ENCODE peak calls at places on chromosome 13, in four cellular contexts. One of them, this sample, is unnamed.

GRCh38 chr13:60013166-60013565 is 150.6 kb downstream of the DIAPH3 start:
- DNase-seq in IMR-90: no peak
- DNase-seq in endothelial cell: no peak
- DNase-seq in bronchial epithelial cell: no peak
- DNase-seq in this sample: no peak

GRCh38 chr13:53460776-53461175 is 432.2 kb downstream of the OLFM4 start:
- DNase-seq in IMR-90: no peak
- DNase-seq in endothelial cell: no peak
- DNase-seq in bronchial epithelial cell: no peak
- DNase-seq in this sample: no peak

GRCh38 chr13:46479286-46479685 is 73.7 kb upstream of the LRCH1 start:
- DNase-seq in IMR-90: no peak
- DNase-seq in endothelial cell: no peak
- DNase-seq in bronchial epithelial cell: no peak
- DNase-seq in this sample: no peak

GRCh38 chr13:32425158-32425557 is 2.8 kb downstream of the N4BP2L1 start:
- DNase-seq in IMR-90: no peak
- DNase-seq in endothelial cell: no peak
- DNase-seq in bronchial epithelial cell: no peak
- DNase-seq in this sample: no peak

GRCh38 chr13:75481176-75482069 is 546 bp downstream of the TBC1D4 start:
- DNase-seq in IMR-90: no peak
- DNase-seq in endothelial cell: peak
- DNase-seq in bronchial epithelial cell: no peak
- DNase-seq in this sample: peak

GRCh38 chr13:113920606-113921306 is 53.1 kb downstream of the C13orf46 start:
- DNase-seq in IMR-90: no peak
- DNase-seq in endothelial cell: no peak
- DNase-seq in bronchial epithelial cell: no peak
- DNase-seq in this sample: no peak

GRCh38 chr13:75326173-75327131 is 155.5 kb downstream of the TBC1D4 start:
- DNase-seq in IMR-90: peak
- DNase-seq in endothelial cell: peak
- DNase-seq in bronchial epithelial cell: no peak
- DNase-seq in this sample: peak

GRCh38 chr13:79525051-79525450 is 44.1 kb downstream of the NDFIP2 start:
- DNase-seq in IMR-90: no peak
- DNase-seq in endothelial cell: no peak
- DNase-seq in bronchial epithelial cell: no peak
- DNase-seq in this sample: no peak

GRCh38 chr13:93922063-93922462 is 557.4 kb downstream of the DCT start:
- DNase-seq in IMR-90: no peak
- DNase-seq in endothelial cell: no peak
- DNase-seq in bronchial epithelial cell: no peak
- DNase-seq in this sample: no peak

GRCh38 chr13:90686438-90686837 is 661.0 kb upstream of the MIR17HG start:
- DNase-seq in IMR-90: peak
- DNase-seq in endothelial cell: no peak
- DNase-seq in bronchial epithelial cell: peak
- DNase-seq in this sample: no peak

GRCh38 chr13:36880961-36881360 is 39.1 kb downstream of the SMAD9 start:
- DNase-seq in IMR-90: peak
- DNase-seq in endothelial cell: no peak
- DNase-seq in bronchial epithelial cell: no peak
- DNase-seq in this sample: no peak

GRCh38 chr13:94968040-94968756 is 255.9 kb upstream of the SOX21 start:
- DNase-seq in IMR-90: no peak
- DNase-seq in endothelial cell: peak
- DNase-seq in bronchial epithelial cell: peak
- DNase-seq in this sample: peak

GRCh38 chr13:46679369-46680180 is 117.4 kb downstream of the ESD start:
- DNase-seq in IMR-90: peak
- DNase-seq in endothelial cell: no peak
- DNase-seq in bronchial epithelial cell: no peak
- DNase-seq in this sample: peak

GRCh38 chr13:91406619-91407018 is 8.2 kb downstream of the GPC5 start:
- DNase-seq in IMR-90: peak
- DNase-seq in endothelial cell: peak
- DNase-seq in bronchial epithelial cell: peak
- DNase-seq in this sample: peak

GRCh38 chr13:45102136-45102802 is 18.0 kb upstream of the GTF2F2 start:
- DNase-seq in IMR-90: peak
- DNase-seq in endothelial cell: no peak
- DNase-seq in bronchial epithelial cell: no peak
- DNase-seq in this sample: no peak

GRCh38 chr13:24982333-24982999 is 113.5 kb upstream of the PABPC3 start:
- DNase-seq in IMR-90: no peak
- DNase-seq in endothelial cell: peak
- DNase-seq in bronchial epithelial cell: no peak
- DNase-seq in this sample: no peak

GRCh38 chr13:28753208-28753892 is 34.6 kb upstream of the SLC46A3 start:
- DNase-seq in IMR-90: peak
- DNase-seq in endothelial cell: no peak
- DNase-seq in bronchial epithelial cell: peak
- DNase-seq in this sample: no peak

GRCh38 chr13:27712421-27712820 is 79.9 kb upstream of the GSX1 start:
- DNase-seq in IMR-90: no peak
- DNase-seq in endothelial cell: no peak
- DNase-seq in bronchial epithelial cell: peak
- DNase-seq in this sample: peak

GRCh38 chr13:112818698-112819045 is 128.8 kb downstream of the ATP11A start:
- DNase-seq in IMR-90: no peak
- DNase-seq in endothelial cell: no peak
- DNase-seq in bronchial epithelial cell: no peak
- DNase-seq in this sample: no peak

GRCh38 chr13:29471551-29471950 is 123.9 kb downstream of the SLC7A1 start:
- DNase-seq in IMR-90: no peak
- DNase-seq in endothelial cell: no peak
- DNase-seq in bronchial epithelial cell: no peak
- DNase-seq in this sample: no peak

GRCh38 chr13:21676611-21677021 is 5.7 kb downstream of the FGF9 start:
- DNase-seq in IMR-90: no peak
- DNase-seq in endothelial cell: peak
- DNase-seq in bronchial epithelial cell: no peak
- DNase-seq in this sample: peak

GRCh38 chr13:60328073-60328472 is 68.9 kb upstream of the TDRD3 start:
- DNase-seq in IMR-90: no peak
- DNase-seq in endothelial cell: no peak
- DNase-seq in bronchial epithelial cell: no peak
- DNase-seq in this sample: peak

GRCh38 chr13:99746857-99747710 is 224.5 kb downstream of the ZIC5 start:
- DNase-seq in IMR-90: no peak
- DNase-seq in endothelial cell: no peak
- DNase-seq in bronchial epithelial cell: no peak
- DNase-seq in this sample: no peak

GRCh38 chr13:20209937-20210336 is 17.2 kb upstream of the GJB2 start:
- DNase-seq in IMR-90: no peak
- DNase-seq in endothelial cell: no peak
- DNase-seq in bronchial epithelial cell: no peak
- DNase-seq in this sample: no peak
- TF ChIP-seq CTCF in IMR-90: no peak
- TF ChIP-seq CTCF in endothelial cell: no peak
- TF ChIP-seq CTCF in bronchial epithelial cell: no peak
- TF ChIP-seq CTCF in this sample: no peak

GRCh38 chr13:26539738-26540292 is 17.7 kb upstream of the WASF3 start:
- DNase-seq in IMR-90: no peak
- DNase-seq in endothelial cell: no peak
- DNase-seq in bronchial epithelial cell: no peak
- DNase-seq in this sample: no peak
- TF ChIP-seq CTCF in IMR-90: no peak
- TF ChIP-seq CTCF in endothelial cell: no peak
- TF ChIP-seq CTCF in bronchial epithelial cell: no peak
- TF ChIP-seq CTCF in this sample: no peak

GRCh38 chr13:102484329-102484728 is 82.5 kb upstream of the FGF14 start:
- DNase-seq in IMR-90: peak
- DNase-seq in endothelial cell: no peak
- DNase-seq in bronchial epithelial cell: peak
- DNase-seq in this sample: no peak
- TF ChIP-seq CTCF in IMR-90: no peak
- TF ChIP-seq CTCF in endothelial cell: no peak
- TF ChIP-seq CTCF in bronchial epithelial cell: peak
- TF ChIP-seq CTCF in this sample: no peak

DNA sequence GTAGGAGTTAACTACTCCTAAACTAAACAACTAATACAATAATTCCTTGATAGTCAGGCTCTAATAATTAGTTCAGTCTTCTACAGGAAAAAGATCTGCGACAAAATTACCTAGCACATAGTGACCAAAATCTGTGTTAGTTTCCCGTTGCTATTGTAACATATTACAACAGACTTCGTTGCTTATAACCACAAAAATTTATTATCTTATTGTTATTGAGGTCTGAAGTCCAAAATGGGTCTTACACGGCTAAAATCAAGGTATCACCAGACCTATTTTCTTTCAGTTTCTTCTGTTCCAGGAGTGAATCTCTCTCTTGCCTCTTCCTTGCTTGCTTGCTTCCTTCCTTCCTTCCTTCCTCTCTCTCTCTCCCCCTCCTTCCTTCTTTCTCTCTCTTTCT is 993.6 kb upstream of the SPRY2 start:
- DNase-seq in IMR-90: no peak
- DNase-seq in endothelial cell: no peak
- DNase-seq in bronchial epithelial cell: no peak
- DNase-seq in this sample: no peak
- TF ChIP-seq CTCF in IMR-90: no peak
- TF ChIP-seq CTCF in endothelial cell: no peak
- TF ChIP-seq CTCF in bronchial epithelial cell: no peak
- TF ChIP-seq CTCF in this sample: no peak

DNA sequence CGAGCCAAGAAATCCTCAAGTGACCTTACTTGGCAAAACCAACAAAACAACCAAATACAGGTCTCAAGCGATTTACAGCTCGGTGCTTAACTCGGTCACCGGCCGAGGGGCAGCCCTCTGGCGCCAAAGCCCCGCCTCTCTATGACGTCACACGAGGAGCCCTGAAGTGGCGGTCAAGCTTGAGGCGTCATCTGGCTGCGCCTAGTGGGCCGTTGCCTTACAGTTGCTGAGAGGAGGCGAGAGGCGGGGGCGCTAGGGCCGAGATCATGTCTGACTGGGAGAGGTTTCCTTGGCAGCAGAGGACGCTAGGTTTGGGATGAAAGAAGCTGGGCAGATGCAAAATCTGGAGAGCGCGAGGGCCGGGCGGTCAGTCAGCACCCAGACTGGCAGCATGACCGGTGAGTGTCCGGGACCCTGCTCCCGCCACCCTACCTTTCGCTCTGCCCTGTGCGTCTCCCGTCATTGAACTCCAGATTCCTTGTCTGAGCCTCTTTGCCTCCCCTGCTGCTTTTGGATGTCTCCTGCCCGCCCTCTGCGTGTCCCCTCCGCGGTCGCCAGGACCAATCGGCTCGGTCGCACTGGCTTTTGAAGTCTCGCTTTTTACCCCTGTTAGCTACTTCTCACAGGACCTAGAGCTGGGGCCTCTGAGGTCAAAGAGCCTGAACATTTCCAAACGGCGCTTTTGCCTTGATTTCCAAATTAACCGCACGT is at the start of gene CDADC1:
- DNase-seq in IMR-90: peak
- DNase-seq in endothelial cell: peak
- DNase-seq in bronchial epithelial cell: peak
- DNase-seq in this sample: peak
- TF ChIP-seq CTCF in IMR-90: peak
- TF ChIP-seq CTCF in endothelial cell: no peak
- TF ChIP-seq CTCF in bronchial epithelial cell: peak
- TF ChIP-seq CTCF in this sample: peak

This sample was measured in GM13977.